ENCODE peak calls at places on chromosomes 7 and 10, in seven cellular contexts. U is A172; Q is activated T-cell treated with anti-CD3 and anti-CD28 coated beads, Interleukin-2, amount 50 U/mL, for 24 hours; G is left colon; S is mucosa of descending colon; F is globus pallidus; C is cardiac muscle cell. H is an unnamed sample.

GRCh38 chr10:86535057-86535882 is 13.7 kb upstream of the WAPL start:
- DNase-seq in G (peak), S (peak), C (peak), U (no peak), Q (peak), F (peak), H (peak)

GRCh38 chr7:112990619-112991018 is 96.0 kb downstream of the GPR85 start:
- DNase-seq in U (peak), S (no peak), G (no peak), C (no peak), Q (no peak), F (no peak), H (no peak)

GRCh38 chr7:74174606-74175082 is 488 bp downstream of the EIF4H start:
- DNase-seq in U (peak), C (peak), S (no peak), Q (no peak), F (peak), G (peak), H (peak)

GRCh38 chr7:153061913-153062528 is 302.5 kb downstream of the ACTR3B start:
- DNase-seq in F (no peak), C (peak), S (peak), U (no peak), Q (no peak), G (peak), H (no peak)

GRCh38 chr10:15877836-15878576 is 17.7 kb upstream of the MINDY3 start:
- DNase-seq in G (peak), S (no peak), Q (no peak), U (no peak), C (no peak), F (no peak), H (no peak)

GRCh38 chr10:75405201-75406143 is 3.9 kb upstream of the ZNF503 start:
- DNase-seq in G (peak), U (no peak), S (peak), Q (peak), F (no peak), C (peak), H (peak)

GRCh38 chr7:50667789-50668226 is 102.6 kb upstream of the DDC start:
- DNase-seq in C (no peak), Q (no peak), S (no peak), F (no peak), U (no peak), G (no peak), H (no peak)

GRCh38 chr10:122152544-122152943 is 118.6 kb upstream of the BTBD16 start:
- DNase-seq in U (no peak), F (peak), G (no peak), Q (no peak), C (no peak), S (no peak), H (peak)

GRCh38 chr10:23095404-23095965 is at the start of gene MSRB2:
- DNase-seq in G (peak), F (peak), C (peak), S (peak), Q (peak), U (peak), H (peak)

GRCh38 chr7:151008511-151009323 is 15.6 kb downstream of the ATG9B start:
- DNase-seq in G (peak), C (no peak), U (no peak), Q (peak), S (peak), F (no peak), H (peak)

GRCh38 chr7:151999337-152000090 is 26.0 kb upstream of the GALNT11 start:
- DNase-seq in U (no peak), F (no peak), S (no peak), Q (no peak), G (no peak), C (no peak), H (no peak)

GRCh38 chr10:102523250-102524029 is 19.7 kb downstream of the SUFU start:
- DNase-seq in S (no peak), F (no peak), U (no peak), C (no peak), G (no peak), Q (no peak), H (peak)

GRCh38 chr10:114631090-114631677 is 26.9 kb downstream of the ABLIM1 start:
- DNase-seq in S (no peak), Q (no peak), G (no peak), F (no peak), C (no peak), U (no peak), H (no peak)

GRCh38 chr10:119113805-119114732 is 10.2 kb downstream of the DENND10 start:
- DNase-seq in S (no peak), Q (no peak), C (no peak), G (no peak), F (no peak), U (no peak), H (no peak)

GRCh38 chr7:47435889-47436312 is 146.0 kb downstream of the TNS3 start:
- DNase-seq in C (peak), F (peak), U (peak), Q (no peak), G (peak), S (peak), H (peak)

GRCh38 chr10:13761490-13762091 is 174.8 kb downstream of the PRPF18 start:
- DNase-seq in F (no peak), U (no peak), Q (no peak), G (no peak), S (no peak), C (no peak), H (no peak)

GRCh38 chr10:118139321-118139720 is 92.6 kb upstream of the RAB11FIP2 start:
- DNase-seq in C (no peak), Q (no peak), G (no peak), U (no peak), S (no peak), F (no peak), H (no peak)

GRCh38 chr7:94679341-94679740 is 23.4 kb upstream of the SGCE start:
- DNase-seq in U (no peak), Q (no peak), C (no peak), S (no peak), F (no peak), G (no peak), H (no peak)

GRCh38 chr7:130996841-130997231 is 262.8 kb upstream of the KLF14 start:
- DNase-seq in Q (peak), F (no peak), G (peak), C (no peak), S (peak), U (peak), H (peak)

GRCh38 chr7:141290951-141291350 is 217.1 kb downstream of the TMEM178B start:
- DNase-seq in S (no peak), U (no peak), F (no peak), Q (no peak), C (no peak), G (no peak), H (no peak)

GRCh38 chr7:140229591-140230516 is 53.1 kb upstream of the KDM7A start:
- DNase-seq in F (no peak), Q (peak), G (peak), C (peak), U (no peak), S (peak), H (peak)

GRCh38 chr7:149477494-149478443 is 16.9 kb upstream of the ZNF777 start:
- DNase-seq in F (no peak), S (no peak), C (no peak), G (no peak), Q (no peak), U (no peak), H (no peak)

GRCh38 chr10:48659790-48660189 is 24.9 kb upstream of the WDFY4 start:
- DNase-seq in U (no peak), S (no peak), G (no peak), F (no peak), Q (no peak), C (no peak), H (no peak)

GRCh38 chr10:50512743-50513416 is 110.9 kb downstream of the SGMS1 start:
- DNase-seq in Q (no peak), F (no peak), C (no peak), G (no peak), U (no peak), S (no peak), H (peak)

GRCh38 chr10:95406651-95407280 is 116.0 kb upstream of the PDLIM1 start:
- DNase-seq in S (peak), Q (no peak), F (no peak), C (peak), G (peak), U (peak), H (no peak)

GRCh38 chr7:66206116-66206908 is 1.2 kb downstream of the TPST1 start:
- DNase-seq in Q (no peak), S (no peak), U (no peak), C (no peak), G (no peak), F (no peak), H (no peak)

GRCh38 chr10:10589540-10589939 is 428.1 kb upstream of the CELF2 start:
- DNase-seq in C (no peak), U (no peak), S (no peak), F (no peak), G (no peak), Q (peak), H (no peak)